ENCODE peak calls at places on chromosomes 11 and 22, in five cellular contexts. One of them, this sample, is unnamed.

GRCh38 chr11:88411265-88411664 is 73.7 kb upstream of the CTSC start:
- DNase-seq in neuronal stem cell: no peak
- DNase-seq in fibroblast of mammary gland: peak
- DNase-seq in Calu3: no peak
- DNase-seq in activated T-cell treated with anti-CD3 and anti-CD28 coated beads for 1 hour: no peak
- DNase-seq in this sample: peak

GRCh38 chr22:44445731-44446130 is 52.3 kb downstream of the RTL6 start:
- DNase-seq in neuronal stem cell: no peak
- DNase-seq in fibroblast of mammary gland: no peak
- DNase-seq in Calu3: peak
- DNase-seq in activated T-cell treated with anti-CD3 and anti-CD28 coated beads for 1 hour: no peak
- DNase-seq in this sample: no peak

GRCh38 chr22:49199224-49199623 is 628.4 kb downstream of the BRD1 start:
- DNase-seq in neuronal stem cell: no peak
- DNase-seq in fibroblast of mammary gland: no peak
- DNase-seq in Calu3: no peak
- DNase-seq in activated T-cell treated with anti-CD3 and anti-CD28 coated beads for 1 hour: no peak
- DNase-seq in this sample: no peak

GRCh38 chr11:63764712-63765631 is 3.6 kb downstream of the ZFTA start:
- DNase-seq in neuronal stem cell: no peak
- DNase-seq in fibroblast of mammary gland: peak
- DNase-seq in Calu3: no peak
- DNase-seq in activated T-cell treated with anti-CD3 and anti-CD28 coated beads for 1 hour: no peak
- DNase-seq in this sample: peak

GRCh38 chr11:19689281-19689975 is 23.2 kb upstream of the NAV2 start:
- DNase-seq in neuronal stem cell: no peak
- DNase-seq in fibroblast of mammary gland: no peak
- DNase-seq in Calu3: no peak
- DNase-seq in activated T-cell treated with anti-CD3 and anti-CD28 coated beads for 1 hour: no peak
- DNase-seq in this sample: no peak

GRCh38 chr22:44704159-44705021 is 2.4 kb downstream of the PRR5 start:
- DNase-seq in neuronal stem cell: no peak
- DNase-seq in fibroblast of mammary gland: no peak
- DNase-seq in Calu3: no peak
- DNase-seq in activated T-cell treated with anti-CD3 and anti-CD28 coated beads for 1 hour: no peak
- DNase-seq in this sample: no peak

GRCh38 chr22:24232124-24232523 is 12.8 kb downstream of the GGT5 start:
- DNase-seq in neuronal stem cell: no peak
- DNase-seq in fibroblast of mammary gland: no peak
- DNase-seq in Calu3: no peak
- DNase-seq in activated T-cell treated with anti-CD3 and anti-CD28 coated beads for 1 hour: no peak
- DNase-seq in this sample: no peak

GRCh38 chr11:35118906-35119305 is 20.1 kb upstream of the CD44 start:
- DNase-seq in neuronal stem cell: no peak
- DNase-seq in fibroblast of mammary gland: no peak
- DNase-seq in Calu3: no peak
- DNase-seq in activated T-cell treated with anti-CD3 and anti-CD28 coated beads for 1 hour: no peak
- DNase-seq in this sample: no peak

GRCh38 chr11:15667127-15667725 is 552.5 kb downstream of the INSC start:
- DNase-seq in neuronal stem cell: no peak
- DNase-seq in fibroblast of mammary gland: peak
- DNase-seq in Calu3: no peak
- DNase-seq in activated T-cell treated with anti-CD3 and anti-CD28 coated beads for 1 hour: no peak
- DNase-seq in this sample: no peak

GRCh38 chr11:118046051-118046963 is 30.6 kb upstream of the TMPRSS4 start:
- DNase-seq in neuronal stem cell: no peak
- DNase-seq in fibroblast of mammary gland: no peak
- DNase-seq in Calu3: no peak
- DNase-seq in activated T-cell treated with anti-CD3 and anti-CD28 coated beads for 1 hour: no peak
- DNase-seq in this sample: no peak

GRCh38 chr22:17476838-17477237 is 86.5 kb upstream of the SLC25A18 start:
- DNase-seq in neuronal stem cell: no peak
- DNase-seq in fibroblast of mammary gland: peak
- DNase-seq in Calu3: no peak
- DNase-seq in activated T-cell treated with anti-CD3 and anti-CD28 coated beads for 1 hour: no peak
- DNase-seq in this sample: peak

GRCh38 chr11:35549787-35550186 is 24.4 kb upstream of the PAMR1 start:
- DNase-seq in neuronal stem cell: peak
- DNase-seq in fibroblast of mammary gland: peak
- DNase-seq in Calu3: no peak
- DNase-seq in activated T-cell treated with anti-CD3 and anti-CD28 coated beads for 1 hour: no peak
- DNase-seq in this sample: peak

GRCh38 chr11:57180141-57180561 is 1.6 kb upstream of the LRRC55 start:
- DNase-seq in neuronal stem cell: peak
- DNase-seq in fibroblast of mammary gland: no peak
- DNase-seq in Calu3: no peak
- DNase-seq in activated T-cell treated with anti-CD3 and anti-CD28 coated beads for 1 hour: no peak
- DNase-seq in this sample: no peak

GRCh38 chr22:29172216-29172615 is 33.5 kb upstream of the EMID1 start:
- DNase-seq in neuronal stem cell: no peak
- DNase-seq in fibroblast of mammary gland: no peak
- DNase-seq in Calu3: no peak
- DNase-seq in activated T-cell treated with anti-CD3 and anti-CD28 coated beads for 1 hour: no peak
- DNase-seq in this sample: no peak

GRCh38 chr11:118106789-118107335 is 20.1 kb upstream of the SMIM35 start:
- DNase-seq in neuronal stem cell: no peak
- DNase-seq in fibroblast of mammary gland: no peak
- DNase-seq in Calu3: no peak
- DNase-seq in activated T-cell treated with anti-CD3 and anti-CD28 coated beads for 1 hour: no peak
- DNase-seq in this sample: no peak

GRCh38 chr11:9074338-9075029 is 16.9 kb downstream of the SCUBE2 start:
- DNase-seq in neuronal stem cell: no peak
- DNase-seq in fibroblast of mammary gland: no peak
- DNase-seq in Calu3: no peak
- DNase-seq in activated T-cell treated with anti-CD3 and anti-CD28 coated beads for 1 hour: no peak
- DNase-seq in this sample: no peak

GRCh38 chr22:39546889-39547586 is 14.5 kb upstream of the RPS19BP1 start:
- DNase-seq in neuronal stem cell: no peak
- DNase-seq in fibroblast of mammary gland: peak
- DNase-seq in Calu3: no peak
- DNase-seq in activated T-cell treated with anti-CD3 and anti-CD28 coated beads for 1 hour: no peak
- DNase-seq in this sample: peak

GRCh38 chr11:22785251-22785650 is 44.4 kb downstream of the SVIP start:
- DNase-seq in neuronal stem cell: no peak
- DNase-seq in fibroblast of mammary gland: peak
- DNase-seq in Calu3: peak
- DNase-seq in activated T-cell treated with anti-CD3 and anti-CD28 coated beads for 1 hour: no peak
- DNase-seq in this sample: peak

GRCh38 chr11:83663446-83663845 is 377.3 kb upstream of the CCDC90B start:
- DNase-seq in neuronal stem cell: no peak
- DNase-seq in fibroblast of mammary gland: peak
- DNase-seq in Calu3: no peak
- DNase-seq in activated T-cell treated with anti-CD3 and anti-CD28 coated beads for 1 hour: no peak
- DNase-seq in this sample: peak

GRCh38 chr22:45019861-45020655 is 10.3 kb upstream of the PHF21B start:
- DNase-seq in neuronal stem cell: no peak
- DNase-seq in fibroblast of mammary gland: no peak
- DNase-seq in Calu3: no peak
- DNase-seq in activated T-cell treated with anti-CD3 and anti-CD28 coated beads for 1 hour: no peak
- DNase-seq in this sample: no peak

GRCh38 chr11:65419460-65419772 is 3.2 kb upstream of the NEAT1 start:
- DNase-seq in neuronal stem cell: no peak
- DNase-seq in fibroblast of mammary gland: no peak
- DNase-seq in Calu3: no peak
- DNase-seq in activated T-cell treated with anti-CD3 and anti-CD28 coated beads for 1 hour: no peak
- DNase-seq in this sample: no peak

GRCh38 chr22:17860220-17860965 is 86.1 kb upstream of the BID start:
- DNase-seq in neuronal stem cell: no peak
- DNase-seq in fibroblast of mammary gland: no peak
- DNase-seq in Calu3: no peak
- DNase-seq in activated T-cell treated with anti-CD3 and anti-CD28 coated beads for 1 hour: no peak
- DNase-seq in this sample: no peak

GRCh38 chr11:67626970-67627369 is 2.8 kb downstream of the NUDT8 start:
- DNase-seq in neuronal stem cell: no peak
- DNase-seq in fibroblast of mammary gland: no peak
- DNase-seq in Calu3: no peak
- DNase-seq in activated T-cell treated with anti-CD3 and anti-CD28 coated beads for 1 hour: no peak
- DNase-seq in this sample: no peak

GRCh38 chr22:36467946-36468345 is 13.5 kb downstream of the TXN2 start:
- DNase-seq in neuronal stem cell: no peak
- DNase-seq in fibroblast of mammary gland: peak
- DNase-seq in Calu3: peak
- DNase-seq in activated T-cell treated with anti-CD3 and anti-CD28 coated beads for 1 hour: no peak
- DNase-seq in this sample: peak

GRCh38 chr22:49777569-49778250 is 50.0 kb downstream of the BRD1 start:
- DNase-seq in neuronal stem cell: no peak
- DNase-seq in fibroblast of mammary gland: no peak
- DNase-seq in Calu3: no peak
- DNase-seq in activated T-cell treated with anti-CD3 and anti-CD28 coated beads for 1 hour: no peak
- DNase-seq in this sample: no peak

GRCh38 chr11:112881461-112881860 is 79.8 kb upstream of the NCAM1 start:
- DNase-seq in neuronal stem cell: peak
- DNase-seq in fibroblast of mammary gland: no peak
- DNase-seq in Calu3: no peak
- DNase-seq in activated T-cell treated with anti-CD3 and anti-CD28 coated beads for 1 hour: no peak
- DNase-seq in this sample: peak

GRCh38 chr22:23396362-23397007 is 183.6 kb downstream of the IGLL1 start:
- DNase-seq in neuronal stem cell: no peak
- DNase-seq in fibroblast of mammary gland: no peak
- DNase-seq in Calu3: no peak
- DNase-seq in activated T-cell treated with anti-CD3 and anti-CD28 coated beads for 1 hour: no peak
- DNase-seq in this sample: no peak

GRCh38 chr11:27700351-27701261 is at the start of gene BDNF:
- DNase-seq in neuronal stem cell: peak
- DNase-seq in fibroblast of mammary gland: peak
- DNase-seq in Calu3: peak
- DNase-seq in activated T-cell treated with anti-CD3 and anti-CD28 coated beads for 1 hour: no peak
- DNase-seq in this sample: peak

GRCh38 chr11:131041331-131042040 is 125.2 kb upstream of the SNX19 start:
- DNase-seq in neuronal stem cell: no peak
- DNase-seq in fibroblast of mammary gland: peak
- DNase-seq in Calu3: peak
- DNase-seq in activated T-cell treated with anti-CD3 and anti-CD28 coated beads for 1 hour: no peak
- DNase-seq in this sample: no peak

GRCh38 chr11:119702261-119702591 is 26.8 kb downstream of the NECTIN1 start:
- DNase-seq in neuronal stem cell: no peak
- DNase-seq in fibroblast of mammary gland: peak
- DNase-seq in Calu3: no peak
- DNase-seq in activated T-cell treated with anti-CD3 and anti-CD28 coated beads for 1 hour: no peak
- DNase-seq in this sample: no peak

GRCh38 chr11:72573380-72573949 is 100.8 kb downstream of the PDE2A start:
- DNase-seq in neuronal stem cell: peak
- DNase-seq in fibroblast of mammary gland: peak
- DNase-seq in Calu3: peak
- DNase-seq in activated T-cell treated with anti-CD3 and anti-CD28 coated beads for 1 hour: no peak
- DNase-seq in this sample: peak

GRCh38 chr22:43878831-43879550 is 12.8 kb downstream of the PNPLA5 start:
- DNase-seq in neuronal stem cell: no peak
- DNase-seq in fibroblast of mammary gland: no peak
- DNase-seq in Calu3: no peak
- DNase-seq in activated T-cell treated with anti-CD3 and anti-CD28 coated beads for 1 hour: no peak
- DNase-seq in this sample: no peak

GRCh38 chr11:74877132-74877531 is 71.8 kb downstream of the XRRA1 start:
- DNase-seq in neuronal stem cell: no peak
- DNase-seq in fibroblast of mammary gland: peak
- DNase-seq in Calu3: no peak
- DNase-seq in activated T-cell treated with anti-CD3 and anti-CD28 coated beads for 1 hour: no peak
- DNase-seq in this sample: peak

GRCh38 chr11:214083-214482 is 6.6 kb downstream of the RIC8A start:
- DNase-seq in neuronal stem cell: no peak
- DNase-seq in fibroblast of mammary gland: no peak
- DNase-seq in Calu3: no peak
- DNase-seq in activated T-cell treated with anti-CD3 and anti-CD28 coated beads for 1 hour: no peak
- DNase-seq in this sample: no peak

GRCh38 chr11:1728931-1729691 is 21.3 kb downstream of the IFITM10 start:
- DNase-seq in neuronal stem cell: no peak
- DNase-seq in fibroblast of mammary gland: no peak
- DNase-seq in Calu3: no peak
- DNase-seq in activated T-cell treated with anti-CD3 and anti-CD28 coated beads for 1 hour: no peak
- DNase-seq in this sample: no peak

GRCh38 chr11:62555464-62556092 is 9.0 kb upstream of the AHNAK start:
- DNase-seq in neuronal stem cell: no peak
- DNase-seq in fibroblast of mammary gland: peak
- DNase-seq in Calu3: no peak
- DNase-seq in activated T-cell treated with anti-CD3 and anti-CD28 coated beads for 1 hour: no peak
- DNase-seq in this sample: peak

GRCh38 chr11:123371506-123372297 is 58.4 kb upstream of the GRAMD1B start:
- DNase-seq in neuronal stem cell: no peak
- DNase-seq in fibroblast of mammary gland: no peak
- DNase-seq in Calu3: no peak
- DNase-seq in activated T-cell treated with anti-CD3 and anti-CD28 coated beads for 1 hour: no peak
- DNase-seq in this sample: no peak

GRCh38 chr22:49055406-49055805 is 772.3 kb downstream of the BRD1 start:
- DNase-seq in neuronal stem cell: no peak
- DNase-seq in fibroblast of mammary gland: no peak
- DNase-seq in Calu3: no peak
- DNase-seq in activated T-cell treated with anti-CD3 and anti-CD28 coated beads for 1 hour: no peak
- DNase-seq in this sample: no peak

GRCh38 chr11:130874396-130874795 is 41.9 kb downstream of the SNX19 start:
- DNase-seq in neuronal stem cell: no peak
- DNase-seq in fibroblast of mammary gland: no peak
- DNase-seq in Calu3: no peak
- DNase-seq in activated T-cell treated with anti-CD3 and anti-CD28 coated beads for 1 hour: no peak
- DNase-seq in this sample: peak

This sample was measured in choroid plexus epithelial cell.